ENCODE peak calls at places on chromosomes 1 and 21, in four cellular contexts. E is AG10803, F is fibroblast of pulmonary artery, A is stomach. M is an unnamed sample.
A peak's percentile ranks its signal among the peaks of the same experiment; 100 is the strongest.

GRCh38 chr1:198295975-198296374 is 139.2 kb downstream of the NEK7 start:
- DNase-seq in E (no peak), F (no peak), A (no peak), M (no peak)

GRCh38 chr1:108644984-108645383 is 15.9 kb downstream of the HENMT1 start:
- DNase-seq in E (no peak), F (no peak), A (peak; percentile 34), M (no peak)

GRCh38 chr21:41427556-41427955 is 1.5 kb downstream of the MX1 start:
- DNase-seq in E (no peak), F (no peak), A (no peak), M (no peak)

GRCh38 chr21:46219591-46220239 is 8.9 kb downstream of the LSS start:
- DNase-seq in E (no peak), F (no peak), A (no peak), M (peak; percentile 12)

GRCh38 chr1:202806845-202807366 is 1.3 kb downstream of the KDM5B start:
- DNase-seq in E (no peak), F (no peak), A (no peak), M (no peak)

GRCh38 chr1:209884665-209885117 is 53.3 kb upstream of the SYT14 start:
- DNase-seq in E (peak; percentile 98), F (peak; percentile 99), A (peak; percentile 39), M (peak; percentile 99)

GRCh38 chr1:20848162-20848561 is 61.1 kb upstream of the HP1BP3 start:
- DNase-seq in E (no peak), F (peak; percentile 28), A (no peak), M (peak; percentile 50)

GRCh38 chr1:37438971-37439671 is 35.3 kb upstream of the ZC3H12A start:
- DNase-seq in E (no peak), F (no peak), A (no peak), M (no peak)

GRCh38 chr1:111739984-111740765 is 980 bp upstream of the INKA2 start:
- DNase-seq in E (peak; percentile 69), F (peak; percentile 70), A (peak; percentile 69), M (peak; percentile 74)

GRCh38 chr1:78520216-78520615 is 29.4 kb downstream of the PTGFR start:
- DNase-seq in E (no peak), F (no peak), A (no peak), M (no peak)

GRCh38 chr1:113141650-113142473 is 68.9 kb downstream of the LRIG2 start:
- DNase-seq in E (peak; percentile 43), F (peak; percentile 69), A (no peak), M (peak; percentile 62)

GRCh38 chr1:169894424-169895145 is 889 bp upstream of the SCYL3 start:
- DNase-seq in E (no peak), F (no peak), A (no peak), M (no peak)

GRCh38 chr1:205554016-205554811 is 49.7 kb downstream of the CDK18 start:
- DNase-seq in E (no peak), F (no peak), A (no peak), M (no peak)

GRCh38 chr1:178939328-178939727 is 68.5 kb upstream of the ANGPTL1 start:
- DNase-seq in E (peak; percentile 59), F (no peak), A (no peak), M (no peak)

GRCh38 chr1:213996320-213997022 is 8.7 kb downstream of the PROX1 start:
- DNase-seq in E (peak; percentile 1), F (no peak), A (no peak), M (no peak)

GRCh38 chr1:147270721-147271120 is 28.2 kb downstream of the CHD1L start:
- DNase-seq in E (no peak), F (no peak), A (no peak), M (no peak)

GRCh38 chr1:200862713-200863415 is 9.9 kb upstream of the GPR25 start:
- DNase-seq in E (peak; percentile 20), F (no peak), A (no peak), M (no peak)

GRCh38 chr1:39142394-39143060 is 62.0 kb upstream of the MACF1 start:
- DNase-seq in E (peak; percentile 71), F (no peak), A (peak; percentile 51), M (no peak)

GRCh38 chr21:37463083-37463780 is 96.7 kb downstream of the DYRK1A start:
- DNase-seq in E (peak; percentile 74), F (peak; percentile 75), A (peak; percentile 49), M (peak; percentile 75)

GRCh38 chr1:192474080-192474683 is 101.4 kb upstream of the RGS1 start:
- DNase-seq in E (peak; percentile 12), F (peak; percentile 54), A (no peak), M (peak; percentile 57)

GRCh38 chr21:42107881-42108553 is 36.9 kb downstream of the UMODL1 start:
- DNase-seq in E (peak; percentile 43), F (peak; percentile 62), A (peak; percentile 67), M (peak; percentile 66)

GRCh38 chr1:32891241-32891570 is 4.9 kb downstream of the HPCA start:
- DNase-seq in E (no peak), F (no peak), A (no peak), M (no peak)

GRCh38 chr1:151827853-151828252 is 3.7 kb downstream of the RORC start:
- DNase-seq in E (no peak), F (no peak), A (no peak), M (no peak)

GRCh38 chr1:29236993-29237905 is 927 bp downstream of the PTPRU start:
- DNase-seq in E (peak; percentile 72), F (peak; percentile 73), A (peak; percentile 44), M (peak; percentile 52)

GRCh38 chr1:84842748-84843231 is 50.2 kb downstream of the LPAR3 start:
- DNase-seq in E (no peak), F (peak; percentile 38), A (no peak), M (peak; percentile 47)

GRCh38 chr1:208137144-208137682 is 107.0 kb downstream of the PLXNA2 start:
- DNase-seq in E (peak; percentile 60), F (no peak), A (no peak), M (peak; percentile 40)

GRCh38 chr1:245800901-245801605 is 646.3 kb downstream of the KIF26B start:
- DNase-seq in E (no peak), F (no peak), A (no peak), M (no peak)

GRCh38 chr1:209094384-209094783 is 489.1 kb upstream of the CAMK1G start:
- DNase-seq in E (no peak), F (no peak), A (no peak), M (no peak)

GRCh38 chr1:6497215-6497866 is 5.9 kb upstream of the PLEKHG5 start:
- DNase-seq in E (peak; percentile 29), F (peak; percentile 42), A (peak; percentile 54), M (no peak)

GRCh38 chr1:29628190-29628589 is 391.9 kb downstream of the PTPRU start:
- DNase-seq in E (no peak), F (no peak), A (no peak), M (no peak)

GRCh38 chr1:229070168-229070567 is 200.7 kb upstream of the RAB4A start:
- DNase-seq in E (peak; percentile 52), F (peak; percentile 71), A (peak; percentile 81), M (peak; percentile 32)

GRCh38 chr1:210359255-210359654 is 30.6 kb downstream of the HHAT start:
- DNase-seq in E (no peak), F (no peak), A (no peak), M (no peak)

GRCh38 chr1:117608758-117609157 is 2.9 kb downstream of the TENT5C start:
- DNase-seq in E (no peak), F (no peak), A (no peak), M (no peak)

GRCh38 chr1:117611121-117611601 is 5.3 kb downstream of the TENT5C start:
- DNase-seq in E (no peak), F (no peak), A (no peak), M (no peak)

GRCh38 chr1:117608213-117608612 is 2.4 kb downstream of the TENT5C start:
- DNase-seq in E (no peak), F (no peak), A (no peak), M (no peak)

GRCh38 chr1:117610036-117610435 is 4.2 kb downstream of the TENT5C start:
- DNase-seq in E (no peak), F (no peak), A (no peak), M (no peak)

DNA sequence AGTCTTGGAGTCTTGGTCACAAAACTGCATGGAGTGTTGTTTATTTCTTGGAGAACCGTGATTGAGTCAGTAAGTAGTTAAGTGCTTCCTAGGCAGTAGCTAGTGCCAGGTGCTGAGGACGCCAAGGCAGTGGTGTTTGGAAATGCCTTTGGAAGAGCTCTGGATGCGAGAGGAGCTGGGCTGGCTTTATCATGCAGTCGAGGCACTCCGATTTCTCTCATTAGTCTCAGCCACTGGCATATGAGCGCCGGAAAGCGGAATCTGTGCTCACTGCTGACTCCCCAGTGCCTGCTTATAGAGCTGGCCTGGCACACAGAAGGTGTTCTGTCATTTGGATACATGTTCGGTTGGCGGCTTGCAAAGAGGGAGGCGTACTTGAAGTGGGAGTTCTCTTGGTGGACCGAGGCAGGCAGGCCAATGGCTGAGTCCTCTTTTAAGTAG is 3.6 kb downstream of the TENT5C start:
- DNase-seq in E (peak; percentile 31), F (no peak), A (no peak), M (no peak)
- H3K4me3 ChIP-seq in E (no peak overlapping the region), F (no peak overlapping the region), A (peak overlapping the region; percentile 26), M (no peak overlapping the region)

GRCh38 chr1:154546264-154547043 is 12.0 kb downstream of the UBE2Q1 start:
- DNase-seq in E (peak; percentile 49), F (peak; percentile 79), A (peak; percentile 51), M (peak; percentile 74)
- TF ChIP-seq CTCF in E (peak; percentile 79), F (peak; percentile 87), A (peak; percentile 63), M (peak; percentile 86)

DNA sequence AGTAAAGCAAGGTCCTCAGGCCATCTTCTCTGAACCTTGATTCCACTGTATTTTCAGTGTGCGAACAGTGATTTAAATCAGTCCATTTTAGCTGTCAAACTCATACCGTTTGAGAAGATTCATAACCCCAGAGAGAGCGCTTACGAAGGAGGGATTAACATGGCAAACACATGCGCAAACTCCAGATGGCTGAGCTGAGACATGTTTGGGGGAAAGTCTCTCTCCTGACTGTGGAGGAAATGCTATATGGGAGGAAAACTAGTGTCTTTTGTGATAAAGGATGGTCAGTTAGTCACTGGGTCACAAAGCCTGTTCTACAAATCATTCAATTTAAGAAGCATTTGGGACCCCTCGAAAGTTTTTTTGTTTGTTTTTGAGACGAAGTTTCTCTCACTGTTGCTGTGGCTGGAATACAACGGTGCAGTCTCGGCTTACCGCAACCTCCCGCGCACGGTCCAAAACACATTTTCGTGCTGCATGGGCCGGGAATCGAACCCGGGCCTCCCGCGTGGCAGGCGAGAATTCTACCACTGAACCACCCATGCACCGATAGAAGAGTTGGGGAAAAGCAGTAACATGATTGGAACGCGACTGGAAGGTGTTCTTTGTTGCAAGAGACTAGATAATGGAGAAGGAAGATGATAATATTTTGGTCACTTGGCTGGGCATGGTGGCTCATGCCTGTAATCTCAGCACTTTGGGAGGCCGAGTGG is 58.4 kb upstream of the CXADR start:
- DNase-seq in E (peak; percentile 86), F (peak; percentile 79), A (no peak), M (peak; percentile 90)
- H3K4me3 ChIP-seq in E (no peak overlapping the region), F (no peak overlapping the region), A (no peak overlapping the region), M (no peak overlapping the region)

GRCh38 chr1:188941986-188942385 is 1535.7 kb downstream of the BRINP3 start:
- DNase-seq in E (no peak), F (no peak), A (no peak), M (no peak)

GRCh38 chr1:188937965-188938551 is 1539.6 kb downstream of the BRINP3 start:
- DNase-seq in E (no peak), F (peak; percentile 4), A (no peak), M (peak; percentile 8)
- TF ChIP-seq CTCF in E (no peak), F (peak; percentile 30), A (no peak), M (peak; percentile 49)